ENCODE peak calls at places on chromosomes 4 and X, in four cellular contexts. Y is stomach; H is CD8-positive, alpha-beta memory T cell; T is transverse colon. D is an unnamed sample.

GRCh38 chrX:49071877-49072711 is 1.7 kb downstream of the PRAF2 start:
- DNase-seq in T (peak; percentile 55), H (no peak), Y (peak; percentile 87), D (peak; percentile 92)

GRCh38 chr4:176053785-176054184 is 11.9 kb upstream of the WDR17 start:
- DNase-seq in H (no peak), T (no peak), Y (no peak), D (no peak)

GRCh38 chr4:56424697-56425514 is 10.5 kb downstream of the PPAT start:
- DNase-seq in H (peak; percentile 34), T (peak; percentile 13), Y (peak; percentile 32), D (no peak)

GRCh38 chrX:42246814-42247213 is 323.5 kb upstream of the CASK start:
- DNase-seq in Y (no peak), T (no peak), H (no peak), D (no peak)

GRCh38 chrX:13419276-13419675 is 99.4 kb upstream of the ATXN3L start:
- DNase-seq in Y (no peak), H (no peak), T (no peak), D (no peak)

GRCh38 chr4:55866973-55867574 is 13.6 kb downstream of the EXOC1 start:
- DNase-seq in Y (no peak), H (peak; percentile 47), T (no peak), D (no peak)

GRCh38 chr4:25949994-25950393 is 36.0 kb downstream of the SMIM20 start:
- DNase-seq in Y (no peak), T (no peak), H (no peak), D (no peak)

GRCh38 chr4:53591372-53591892 is at the start of gene LNX1:
- DNase-seq in H (no peak), Y (peak; percentile 96), T (peak; percentile 95), D (no peak)

GRCh38 chr4:187258651-187259401 is 535.2 kb upstream of the FAT1 start:
- DNase-seq in Y (no peak), H (no peak), T (no peak), D (no peak)

GRCh38 chr4:608236-608635 is 17.1 kb upstream of the PDE6B start:
- DNase-seq in T (no peak), Y (peak; percentile 7), H (no peak), D (no peak)

GRCh38 chr4:2935762-2936743 is 27.2 kb downstream of the NOP14 start:
- DNase-seq in T (no peak), Y (peak; percentile 27), H (peak; percentile 56), D (peak; percentile 67)

GRCh38 chr4:6548201-6548881 is 26.6 kb upstream of the MAN2B2 start:
- DNase-seq in Y (no peak), H (no peak), T (no peak), D (no peak)

GRCh38 chr4:97720869-97721432 is 422.3 kb downstream of the STPG2 start:
- DNase-seq in H (no peak), T (no peak), Y (no peak), D (no peak)

GRCh38 chr4:41256131-41256739 is 493 bp upstream of the UCHL1 start:
- DNase-seq in H (no peak), Y (no peak), T (no peak), D (no peak)

GRCh38 chr4:167035390-167035789 is 198.9 kb downstream of the SPOCK3 start:
- DNase-seq in T (no peak), Y (no peak), H (no peak), D (no peak)

GRCh38 chr4:121818215-121818614 is 5.5 kb downstream of the CCNA2 start:
- DNase-seq in Y (no peak), T (no peak), H (no peak), D (no peak)
- H3K36me3 ChIP-seq in Y (peaks cover 68% of the 10 kb centered on the region), T (no peaks in the 10 kb centered on the region), H (peaks cover 12% of the 10 kb centered on the region), D (peaks cover 4% of the 10 kb centered on the region)

GRCh38 chr4:83870551-83870950 is 334.6 kb downstream of the GPAT3 start:
- DNase-seq in T (no peak), H (no peak), Y (no peak), D (no peak)

GRCh38 chr4:83875437-83875836 is 339.5 kb downstream of the GPAT3 start:
- DNase-seq in T (no peak), Y (no peak), H (no peak), D (no peak)

GRCh38 chr4:83873996-83874395 is 338.1 kb downstream of the GPAT3 start:
- DNase-seq in T (no peak), H (no peak), Y (no peak), D (no peak)

DNA sequence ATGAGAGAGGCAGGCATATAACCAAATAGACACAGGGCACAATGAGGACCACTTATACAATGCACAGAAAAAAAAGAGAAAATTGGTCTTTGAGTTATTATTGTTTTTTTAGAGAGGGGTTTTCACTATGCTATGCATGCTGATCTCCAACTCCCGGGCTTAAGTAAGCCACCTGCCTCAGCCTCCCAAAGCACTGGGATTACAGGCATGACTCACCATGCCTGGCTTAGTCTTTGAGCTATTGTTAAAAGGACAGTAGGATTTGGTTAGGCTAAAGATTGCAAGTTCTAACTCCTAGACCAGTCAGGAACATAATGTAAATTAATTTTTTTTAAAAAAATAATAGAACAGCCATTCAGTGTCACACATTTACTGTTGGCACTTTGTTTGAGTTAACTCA is 340.1 kb downstream of the GPAT3 start:
- DNase-seq in H (no peak), T (no peak), Y (no peak), D (no peak)
- H3K4me1 ChIP-seq in H (no peaks in the 10 kb centered on the region), T (no peaks in the 10 kb centered on the region), Y (no peaks in the 10 kb centered on the region), D (no peaks in the 10 kb centered on the region)

DNA sequence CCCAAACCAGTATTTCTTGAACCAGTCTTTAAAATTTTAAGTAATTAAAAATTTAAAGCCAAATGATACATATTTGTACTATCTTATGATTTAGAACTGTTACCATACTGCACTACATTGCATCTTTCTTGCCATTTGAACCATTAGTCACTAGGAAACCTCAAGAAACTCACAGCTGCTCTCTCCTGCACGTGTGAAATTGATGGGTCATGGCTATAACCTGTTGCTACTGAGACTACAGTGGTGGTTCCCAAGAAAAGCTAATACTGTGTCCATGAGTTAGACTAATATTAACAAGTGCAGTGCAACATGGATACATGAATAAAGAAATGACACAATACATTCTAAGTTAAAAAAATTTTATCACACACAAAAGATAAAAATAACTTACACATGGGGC is 88.4 kb downstream of the PDE5A start:
- DNase-seq in T (no peak), Y (no peak), H (no peak), D (no peak)
- H3K4me3 ChIP-seq in T (no peak overlapping the region), Y (no peak overlapping the region), H (no peak overlapping the region), D (no peak overlapping the region)

GRCh38 chrX:124005220-124005619 is 43.7 kb downstream of the STAG2 start:
- DNase-seq in T (no peak), Y (no peak), H (no peak), D (no peak)
- H3K36me3 ChIP-seq in T (no peaks in the 10 kb centered on the region), Y (no peaks in the 10 kb centered on the region), H (no peaks in the 10 kb centered on the region), D (no peaks in the 10 kb centered on the region)

DNA sequence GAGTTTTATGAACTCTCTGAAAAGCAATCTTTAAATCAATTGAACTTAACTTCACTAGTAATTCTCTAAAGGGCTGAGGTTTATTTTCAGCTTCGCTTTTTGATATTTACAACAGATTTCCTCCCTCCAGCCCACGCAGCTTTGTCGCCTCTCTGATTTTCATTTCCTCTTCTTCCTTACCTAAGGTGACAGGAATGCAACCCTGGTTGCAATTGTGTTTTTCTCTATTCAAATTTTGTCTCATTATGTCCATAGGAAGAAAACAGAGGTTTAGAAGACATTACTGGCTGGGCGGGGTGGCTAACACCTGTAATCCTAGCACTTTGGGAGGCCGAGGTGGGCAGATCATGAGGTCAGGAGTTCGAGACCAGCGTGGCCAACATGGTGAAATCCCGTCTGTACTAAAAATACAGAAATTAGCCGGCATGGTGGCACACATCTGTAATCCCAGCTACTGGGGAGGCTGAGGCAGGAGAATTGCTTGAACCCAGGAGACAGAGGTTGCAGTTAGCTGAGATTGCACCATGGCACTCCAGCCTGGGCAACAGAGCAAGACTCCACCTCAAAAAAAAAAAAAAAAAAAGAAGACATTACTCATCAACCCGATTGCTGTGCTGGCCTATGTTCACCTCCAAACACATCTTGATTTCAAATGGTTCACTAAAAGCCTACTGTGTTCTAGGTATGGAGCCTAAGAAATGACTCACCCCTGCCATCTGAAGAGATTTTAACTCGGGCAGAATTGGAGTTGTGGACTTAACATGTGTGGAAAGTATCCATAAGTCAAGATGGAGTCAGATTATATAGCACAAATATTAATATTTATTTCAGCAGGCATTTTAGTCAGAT is 36.8 kb downstream of the VSIG4 start:
- DNase-seq in Y (no peak), H (no peak), T (no peak), D (no peak)
- H3K4me1 ChIP-seq in Y (no peaks in the 10 kb centered on the region), H (peaks cover 70% of the 10 kb centered on the region), T (no peaks in the 10 kb centered on the region), D (no peaks in the 10 kb centered on the region)

DNA sequence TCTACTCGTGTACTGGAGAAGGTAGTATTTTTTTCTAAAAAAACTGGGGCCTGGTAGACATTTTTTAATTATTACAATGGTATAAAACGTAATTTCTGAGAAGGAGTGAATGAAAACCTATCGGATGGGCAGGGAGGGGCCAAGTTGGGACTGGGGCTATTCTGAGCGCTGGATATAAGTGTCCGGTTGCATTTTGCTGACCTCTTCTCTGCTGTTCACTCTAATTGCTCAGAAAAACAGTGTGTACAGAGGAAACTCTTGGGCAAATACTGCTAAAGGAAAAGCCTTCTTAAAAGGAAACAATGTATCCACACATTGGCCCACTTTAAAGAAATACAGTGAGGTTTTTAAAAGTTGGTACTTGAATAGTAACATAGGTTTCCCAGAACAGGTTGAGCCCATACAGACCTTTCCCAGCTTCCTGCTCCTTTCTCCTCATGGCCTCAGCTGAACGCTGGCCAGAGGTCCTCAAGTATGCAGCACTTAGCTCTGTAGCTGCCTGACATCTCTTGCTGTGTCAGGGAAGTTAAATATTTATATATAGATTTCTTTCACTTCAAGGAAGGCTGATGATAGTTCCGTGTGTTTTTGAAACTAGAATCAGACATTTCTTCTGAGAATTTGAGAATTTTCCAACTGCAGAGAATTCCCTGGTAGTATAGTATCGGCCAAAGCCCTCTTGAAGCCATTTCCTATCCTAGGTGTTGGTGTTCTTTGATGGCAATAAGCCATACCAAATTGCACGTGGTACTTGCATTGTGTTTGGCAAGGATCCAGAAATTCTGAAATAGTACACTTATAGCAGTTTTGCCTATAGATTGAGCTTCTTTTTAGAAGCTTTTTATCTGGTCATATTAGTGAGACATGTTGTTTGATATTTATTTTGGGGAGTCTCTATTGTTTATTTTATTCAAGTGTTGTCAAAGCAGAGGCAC is 97.1 kb upstream of the SLC4A4 start:
- DNase-seq in Y (peak; percentile 72), T (no peak), H (no peak), D (no peak)
- H3K4me3 ChIP-seq in Y (no peak overlapping the region), T (no peak overlapping the region), H (no peak overlapping the region), D (no peak overlapping the region)

DNA sequence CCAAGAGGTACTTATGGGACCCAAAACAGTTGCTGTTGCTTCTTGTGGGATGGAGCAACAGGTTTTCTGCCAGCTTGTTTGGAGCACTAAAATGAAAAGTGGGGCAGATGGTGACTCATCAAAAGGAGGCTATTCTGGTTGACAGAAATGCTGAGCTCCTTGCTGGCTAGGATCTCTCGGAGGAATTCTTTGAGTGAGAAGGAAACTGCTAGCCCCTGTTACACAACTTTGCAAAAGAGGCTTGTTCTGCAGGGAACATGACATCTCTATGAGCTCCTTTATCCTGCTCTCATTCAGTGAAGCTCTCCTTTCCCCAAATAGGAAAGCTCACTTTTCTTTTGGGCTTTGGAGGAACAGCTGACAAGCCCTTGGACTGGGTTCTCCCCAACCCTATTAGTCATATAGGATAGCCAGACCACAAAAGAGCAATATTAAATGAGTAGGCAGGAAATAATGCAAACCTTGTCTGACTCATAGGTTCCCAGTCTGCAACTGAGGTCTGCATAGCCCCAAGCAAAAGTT is 108.3 kb downstream of the CDS1 start:
- DNase-seq in T (no peak), Y (no peak), H (no peak), D (no peak)
- H3K36me3 ChIP-seq in T (no peaks in the 10 kb centered on the region), Y (peaks cover 94% of the 10 kb centered on the region), H (no peaks in the 10 kb centered on the region), D (peaks cover 8% of the 10 kb centered on the region)

GRCh38 chr4:185839204-185839712 is 27.3 kb upstream of the SORBS2 start:
- DNase-seq in T (peak; percentile 57), Y (no peak), H (no peak), D (peak; percentile 79)
- H3K4me1 ChIP-seq in T (peaks cover 19% of the 10 kb centered on the region), Y (peaks cover 16% of the 10 kb centered on the region), H (no peaks in the 10 kb centered on the region), D (no peaks in the 10 kb centered on the region)

GRCh38 chrX:25028726-25029125 is 13.0 kb upstream of the ARX start:
- DNase-seq in T (no peak), Y (no peak), H (no peak), D (no peak)
- H3K4me3 ChIP-seq in T (no peak overlapping the region), Y (no peak overlapping the region), H (no peak overlapping the region), D (no peak overlapping the region)

D was measured in aorta.